ENCODE peak calls at places on chromosomes 4 and X, in five cellular contexts. Q is A549, V is suprapubic skin, C is K562, S is heart left ventricle. P is an unnamed sample.

GRCh38 chr4:144350706-144351105 is 210.2 kb upstream of the GYPA start:
- DNase-seq in V (no peak), C (no peak), S (no peak), Q (no peak), P (no peak)

GRCh38 chr4:21885241-21885640 is 63.3 kb downstream of the KCNIP4 start:
- DNase-seq in C (no peak), Q (no peak), V (no peak), S (no peak), P (no peak)

GRCh38 chr4:126733301-126733700 is 899.5 kb upstream of the INTU start:
- DNase-seq in C (no peak), S (no peak), Q (no peak), V (no peak), P (no peak)

GRCh38 chrX:75623535-75623934 is 100.7 kb upstream of the ZDHHC15 start:
- DNase-seq in S (no peak), Q (no peak), V (no peak), C (no peak), P (no peak)

GRCh38 chr4:155738548-155738947 is 20.3 kb upstream of the GUCY1B1 start:
- DNase-seq in Q (no peak), S (no peak), C (no peak), V (no peak), P (no peak)

GRCh38 chrX:120769576-120770341 is 105.9 kb downstream of the CT47B1 start:
- DNase-seq in S (no peak), Q (peak; percentile 3), V (no peak), C (no peak), P (no peak)

GRCh38 chrX:1249101-1249887 is 19.3 kb upstream of the CSF2RA start:
- DNase-seq in S (peak; percentile 64), C (no peak), Q (no peak), V (no peak), P (peak; percentile 86)

GRCh38 chrX:49930046-49930445 is 7.7 kb downstream of the CLCN5 start:
- DNase-seq in S (no peak), C (no peak), Q (no peak), V (no peak), P (no peak)

GRCh38 chr4:25702848-25703247 is 47.2 kb downstream of the SLC34A2 start:
- DNase-seq in S (peak; percentile 35), Q (no peak), V (peak; percentile 68), C (no peak), P (no peak)

GRCh38 chr4:152937280-152937534 is 1.1 kb downstream of the FHDC1 start:
- DNase-seq in Q (no peak), C (no peak), S (no peak), V (no peak), P (no peak)

GRCh38 chr4:152938237-152938969 is 2.3 kb downstream of the FHDC1 start:
- DNase-seq in S (no peak), V (no peak), Q (no peak), C (no peak), P (no peak)

GRCh38 chr4:152935661-152936445 is at the start of gene FHDC1:
- DNase-seq in C (peak; percentile 82), Q (no peak), S (no peak), V (peak; percentile 60), P (no peak)

GRCh38 chr4:152936446-152937279 is 540 bp downstream of the FHDC1 start:
- DNase-seq in S (peak; percentile 25), V (no peak), Q (peak; percentile 22), C (peak; percentile 51), P (peak; percentile 89)

DNA sequence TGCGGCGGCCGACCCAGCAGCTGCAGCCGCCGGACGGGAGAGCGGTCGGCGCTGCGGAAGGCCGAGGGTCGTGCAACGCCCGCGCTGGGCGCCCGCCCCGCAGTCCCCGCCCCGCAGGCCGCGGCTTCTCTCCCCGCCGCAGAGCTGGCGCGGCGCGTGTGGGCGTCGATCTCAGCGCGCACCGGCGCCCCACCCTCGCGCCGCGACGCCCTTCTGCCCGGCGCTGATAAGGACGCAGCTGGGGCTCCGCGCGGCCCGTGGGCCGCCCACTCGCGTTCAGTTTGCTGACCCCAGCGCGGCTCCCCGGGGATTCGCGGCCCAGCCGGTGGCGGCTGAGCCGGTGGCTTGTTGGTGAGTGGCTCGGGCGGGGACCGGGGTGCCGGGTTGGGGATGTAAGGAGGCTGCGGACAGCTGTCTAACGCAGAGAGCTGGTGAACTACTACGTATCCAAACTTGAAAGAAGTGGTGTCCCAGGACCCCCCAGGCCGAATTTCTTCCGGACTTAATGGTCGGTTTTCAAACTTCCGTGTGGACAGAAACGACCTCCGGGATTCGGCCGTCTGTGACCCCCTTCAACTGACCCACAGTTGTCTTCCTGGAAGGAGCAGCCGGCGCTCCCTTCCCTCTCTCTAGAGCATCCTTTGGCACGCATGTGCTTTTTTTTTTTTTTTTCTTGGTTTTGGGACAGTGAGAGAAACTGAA is 1.6 kb downstream of the FHDC1 start:
- DNase-seq in C (peak; percentile 78), Q (peak; percentile 23), S (peak; percentile 48), V (no peak), P (no peak)
- TF ChIP-seq POLR2A in C (no peak), Q (no peak), S (no peak), V (no peak), P (no peak)

GRCh38 chrX:32678487-32678886 is 532.9 kb downstream of the DMD start:
- DNase-seq in V (no peak), Q (no peak), S (no peak), C (no peak), P (no peak)

DNA sequence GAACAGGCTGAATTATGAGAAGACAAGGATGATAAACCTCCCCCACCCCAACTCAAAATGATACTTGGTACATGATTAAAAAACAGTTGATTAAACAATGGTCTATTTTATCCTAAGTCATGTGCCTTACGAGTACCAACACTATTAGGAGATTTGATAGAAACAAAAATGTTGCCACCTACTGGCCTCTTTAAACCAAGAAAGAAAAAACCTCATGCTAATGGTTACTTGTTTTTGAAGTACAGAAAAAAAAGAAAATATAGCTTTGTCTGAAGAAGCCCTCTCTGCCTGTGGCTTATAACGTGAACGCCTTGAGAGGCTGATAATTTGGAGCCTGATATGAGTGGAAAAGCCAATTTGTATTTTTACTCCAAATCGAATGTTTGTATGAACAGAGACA is 538.2 kb downstream of the DMD start:
- DNase-seq in C (no peak), Q (no peak), V (no peak), S (no peak), P (no peak)
- TF ChIP-seq CTCF in C (no peak), Q (no peak), V (no peak), S (no peak), P (no peak)

DNA sequence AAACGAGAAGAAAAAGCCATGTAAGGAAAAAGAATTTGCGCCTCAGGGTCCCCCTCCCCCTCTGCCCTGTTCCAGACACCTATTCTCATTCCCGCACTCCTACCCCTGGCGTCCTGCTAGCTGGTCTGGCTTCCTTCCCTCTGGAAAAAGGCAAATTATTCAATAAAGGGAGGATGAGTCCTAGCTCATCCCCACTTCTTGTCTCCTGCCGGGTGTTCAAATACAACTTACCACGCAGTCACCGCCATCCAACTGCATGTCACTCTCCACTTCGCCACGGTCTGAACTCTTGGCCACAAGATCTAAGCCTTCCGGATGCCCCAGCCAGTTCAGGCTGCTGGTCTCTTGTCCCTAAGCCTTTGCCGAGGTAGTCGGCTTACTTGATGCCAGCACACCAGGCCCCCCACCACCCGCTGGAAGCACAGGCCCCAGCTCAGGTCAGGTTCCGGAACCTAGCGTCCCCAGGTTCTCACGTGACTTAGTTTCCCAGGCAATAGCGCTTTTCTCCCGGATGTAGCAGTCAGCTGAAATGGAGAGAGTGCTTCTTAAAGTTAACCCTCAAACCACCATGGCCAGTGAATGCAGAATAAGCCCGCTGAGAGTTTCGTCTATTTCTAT is 209.6 kb upstream of the SPIN4 start:
- DNase-seq in S (peak; percentile 61), V (peak; percentile 64), C (peak; percentile 57), Q (peak; percentile 60), P (peak; percentile 38)
- TF ChIP-seq POLR2A in S (no peak), V (no peak), C (peak; percentile 65), Q (peak; percentile 46), P (no peak)

DNA sequence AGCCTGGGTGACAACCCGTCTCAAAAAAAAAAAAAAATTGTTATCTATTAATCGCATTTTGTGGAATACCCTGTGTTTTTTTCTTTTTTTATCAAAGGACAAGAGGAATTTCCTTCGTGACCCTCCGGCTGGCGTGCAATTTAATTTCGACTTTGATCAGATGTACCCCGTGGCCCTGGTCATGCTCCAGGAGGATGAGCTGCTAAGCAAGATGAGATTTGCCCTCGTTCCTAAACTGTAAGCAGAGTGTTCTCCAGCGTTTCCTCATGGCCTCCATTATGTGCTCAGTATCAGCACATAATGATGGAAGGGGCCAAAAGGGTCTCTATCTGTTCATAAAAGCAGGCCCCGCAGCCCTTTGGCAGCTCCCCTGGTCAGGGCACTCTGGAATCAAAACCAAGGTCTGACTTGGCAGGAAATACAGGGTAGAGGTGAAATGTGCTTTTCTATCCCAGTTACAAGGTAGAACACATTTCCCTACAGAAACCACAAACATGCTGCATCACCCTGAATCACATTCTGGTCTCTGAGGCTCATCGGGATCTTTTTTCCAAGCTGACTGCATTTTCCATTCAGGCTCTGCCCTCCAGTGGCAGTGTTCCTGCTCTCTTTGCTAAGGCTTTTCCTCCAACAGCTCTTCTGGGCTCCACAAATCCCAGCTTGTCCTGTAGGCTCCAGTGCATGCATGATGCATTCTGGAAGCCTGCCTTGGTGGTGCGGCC is 24.4 kb downstream of the SYAP1 start:
- DNase-seq in V (no peak), S (no peak), Q (no peak), C (no peak), P (no peak)
- TF ChIP-seq CTCF in V (no peak), S (no peak), Q (peak; percentile 8), C (no peak), P (no peak)